ENCODE peak calls at places on chromosome 4, in six cellular contexts. B is mesendoderm, Z is mammary epithelial cell, W is SK-N-SH, D is neuronal stem cell, X is H1. C is an unnamed sample.
A peak's percentile ranks its signal among the peaks of the same experiment; 100 is the strongest.

GRCh38 chr4:30380404-30380998 is 339.7 kb upstream of the PCDH7 start:
- DNase-seq in W (peak; percentile 17), X (peak; percentile 72), B (peak; percentile 88), Z (peak; percentile 40), D (peak; percentile 21), C (peak; percentile 21)

GRCh38 chr4:54015421-54016065 is 48.9 kb downstream of the CHIC2 start:
- DNase-seq in W (no peak), D (peak; percentile 26), X (no peak), B (peak; percentile 45), Z (no peak), C (no peak)

GRCh38 chr4:185213829-185214228 is 4.4 kb downstream of the SNX25 start:
- DNase-seq in X (no peak), Z (no peak), W (no peak), B (no peak), D (no peak), C (no peak)

GRCh38 chr4:142406051-142406549 is 440.0 kb downstream of the INPP4B start:
- DNase-seq in W (no peak), D (no peak), Z (peak; percentile 66), B (peak; percentile 89), X (no peak), C (no peak)

GRCh38 chr4:94332983-94333590 is 9.5 kb downstream of the HPGDS start:
- DNase-seq in X (no peak), D (peak; percentile 31), W (no peak), Z (no peak), B (peak; percentile 98), C (peak; percentile 54)

GRCh38 chr4:134027931-134028330 is 173.7 kb downstream of the PABPC4L start:
- DNase-seq in Z (peak; percentile 66), B (no peak), X (no peak), D (no peak), W (no peak), C (no peak)

GRCh38 chr4:87220094-87220831 is at the start of gene KLHL8:
- DNase-seq in W (peak; percentile 98), Z (peak; percentile 87), B (peak; percentile 93), D (peak; percentile 83), X (peak; percentile 92), C (peak; percentile 99)

GRCh38 chr4:150021483-150021882 is 56.8 kb upstream of the DCLK2 start:
- DNase-seq in X (no peak), Z (no peak), D (no peak), W (no peak), B (no peak), C (no peak)

GRCh38 chr4:109406337-109406931 is 27.2 kb upstream of the SEC24B start:
- DNase-seq in W (peak; percentile 29), B (peak; percentile 70), Z (peak; percentile 49), D (peak; percentile 42), X (no peak), C (no peak)

DNA sequence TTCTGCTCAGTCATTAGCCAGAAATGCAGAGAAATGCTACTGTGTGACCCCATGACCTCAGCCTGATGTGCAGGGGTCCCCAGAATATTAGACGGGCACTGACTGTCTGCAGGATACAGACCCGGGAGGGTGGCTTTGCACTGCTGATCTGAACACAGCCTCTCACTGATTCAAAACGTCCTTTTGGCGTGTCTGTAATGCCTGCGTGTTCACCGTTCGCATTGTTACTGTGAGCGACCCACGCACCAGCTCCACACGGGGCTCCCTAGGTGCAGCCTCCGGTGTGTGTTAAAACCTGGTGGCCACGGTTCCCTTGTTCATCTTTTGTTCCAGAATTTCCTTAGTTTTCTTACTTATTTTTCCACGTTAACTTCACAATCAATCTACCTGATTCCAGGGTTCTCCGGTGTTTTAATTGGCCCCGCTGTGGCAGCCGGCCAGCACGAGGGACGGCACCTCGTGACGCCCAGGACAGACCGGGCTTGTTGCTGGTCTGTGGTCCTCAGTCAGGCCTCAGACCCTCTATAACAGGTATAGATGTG is 32.0 kb upstream of the SPON2 start:
- DNase-seq in X (peak; percentile 33), Z (no peak), D (no peak), W (peak; percentile 27), B (no peak), C (peak; percentile 74)
- H3K4me2 ChIP-seq in X (no peak overlapping the region), Z (no peak overlapping the region), D (no peak overlapping the region), W (no peak overlapping the region), B (no peak overlapping the region), C (no peak overlapping the region)

GRCh38 chr4:6999172-7000086 is 43.7 kb upstream of the TADA2B start:
- DNase-seq in W (no peak), B (peak; percentile 56), X (no peak), Z (peak; percentile 88), D (no peak), C (peak; percentile 52)
- H3K36me3 ChIP-seq in W (peaks cover 9% of the 10 kb centered on the region), B (peaks cover 20% of the 10 kb centered on the region), X (peaks cover 51% of the 10 kb centered on the region), Z (peaks cover 31% of the 10 kb centered on the region), D (peaks cover 45% of the 10 kb centered on the region), C (peaks cover 55% of the 10 kb centered on the region)

DNA sequence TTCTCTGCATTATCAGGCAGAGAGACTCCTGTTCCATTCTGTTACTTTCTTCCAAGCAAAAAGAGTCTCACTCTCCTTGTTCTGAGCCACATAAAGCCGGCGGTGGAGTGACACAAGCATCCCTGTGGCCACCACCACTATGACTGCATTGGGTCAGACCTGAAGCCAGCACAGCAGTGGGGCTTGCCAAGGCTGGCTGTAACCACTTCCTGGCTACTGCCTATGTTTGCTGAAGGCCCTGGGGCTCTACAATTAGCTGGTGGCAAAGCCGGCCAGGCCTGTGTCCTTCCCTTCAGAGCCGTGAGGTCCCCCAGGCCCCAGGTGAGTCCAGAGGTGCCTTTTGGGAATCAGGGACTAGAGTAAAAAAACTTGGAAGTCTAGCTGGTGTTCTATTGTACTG is 31.8 kb downstream of the PLAC8 start:
- DNase-seq in X (no peak), W (no peak), D (no peak), Z (peak; percentile 51), B (no peak), C (no peak)
- H3K27ac ChIP-seq in X (no peak overlapping the region), W (no peak overlapping the region), D (no peak overlapping the region), Z (no peak overlapping the region), B (no peak overlapping the region), C (no peak overlapping the region)

GRCh38 chr4:4456351-4456750 is 69.4 kb downstream of the NSG1 start:
- DNase-seq in D (no peak), B (peak; percentile 72), W (peak; percentile 24), X (no peak), Z (no peak), C (no peak)

GRCh38 chr4:4460759-4461158 is 73.9 kb downstream of the NSG1 start:
- DNase-seq in X (no peak), W (no peak), D (no peak), B (no peak), Z (no peak), C (no peak)

GRCh38 chr4:4455199-4455865 is 68.4 kb downstream of the NSG1 start:
- DNase-seq in B (no peak), D (no peak), X (no peak), Z (no peak), W (peak; percentile 64), C (no peak)

GRCh38 chr4:4457803-4458550 is 71.1 kb downstream of the NSG1 start:
- DNase-seq in D (no peak), B (peak; percentile 57), Z (no peak), X (no peak), W (no peak), C (no peak)

DNA sequence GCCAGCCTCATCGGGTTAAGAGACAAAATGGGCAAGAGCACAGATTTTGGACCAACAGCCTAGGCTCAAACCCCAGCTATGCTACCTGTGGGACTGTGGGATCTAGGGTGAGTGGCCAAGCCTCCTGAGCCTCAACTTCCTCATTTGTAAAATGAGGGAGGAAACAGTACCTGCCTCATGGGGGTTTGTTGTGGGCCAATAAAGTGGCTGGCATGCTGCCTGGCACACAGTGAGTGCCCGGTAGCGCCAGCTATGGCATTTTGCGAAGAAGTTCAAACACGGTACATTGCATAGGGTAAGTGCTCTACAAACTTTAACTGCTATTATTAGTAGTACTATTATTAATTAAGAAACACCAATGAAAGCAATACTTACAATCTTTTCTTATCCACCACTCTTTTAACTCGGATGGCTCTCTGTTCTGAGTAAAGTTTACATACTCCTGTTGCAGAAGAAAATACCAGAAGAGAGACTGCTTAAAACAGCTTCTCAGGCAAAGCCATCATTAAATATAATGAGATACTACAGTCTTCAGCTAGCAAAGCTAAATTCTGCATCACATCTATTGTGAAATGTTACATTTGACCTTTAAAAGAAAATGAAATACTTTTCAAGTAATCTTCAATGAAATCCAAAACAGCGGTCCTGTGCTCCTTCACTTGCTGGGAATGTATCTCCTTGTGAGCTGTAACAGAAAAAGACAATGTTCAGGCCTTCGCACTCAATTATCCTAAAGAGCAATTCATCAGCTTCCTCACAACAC is 70.1 kb downstream of the NSG1 start:
- DNase-seq in B (no peak), Z (no peak), D (no peak), X (no peak), W (no peak), C (no peak)
- H3K4me2 ChIP-seq in B (no peak overlapping the region), Z (no peak overlapping the region), D (no peak overlapping the region), X (no peak overlapping the region), W (no peak overlapping the region), C (no peak overlapping the region)

DNA sequence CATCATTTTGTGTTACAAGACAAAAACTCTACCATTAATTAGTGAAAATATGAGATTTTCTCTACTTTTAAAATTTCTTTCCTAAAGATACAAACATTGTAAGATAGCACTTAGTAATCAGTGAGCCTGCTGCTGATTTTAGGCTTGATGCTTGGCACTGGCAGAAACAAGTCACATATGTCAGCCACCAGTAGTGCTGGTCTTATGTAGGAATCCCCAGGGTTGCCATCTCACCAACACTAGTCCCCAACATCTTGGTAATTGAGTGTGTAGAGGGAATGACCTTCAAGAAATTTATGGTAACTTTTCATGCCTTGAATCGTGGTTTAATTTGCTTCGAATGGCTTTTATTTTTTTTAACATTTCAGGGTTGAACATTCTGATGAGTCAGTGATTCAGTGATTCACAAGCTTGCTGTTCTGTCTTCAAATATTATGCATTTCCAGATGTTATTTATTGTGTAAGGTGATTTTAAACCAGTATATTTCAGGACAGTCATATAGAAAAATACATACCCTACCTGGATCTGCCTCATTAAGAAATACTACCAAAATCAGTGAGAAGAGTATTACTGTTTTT is 11.9 kb downstream of the EXOC1 start:
- DNase-seq in D (no peak), B (no peak), Z (peak; percentile 41), W (no peak), X (no peak), C (no peak)
- H3K36me3 ChIP-seq in D (peaks cover 9% of the 10 kb centered on the region), B (no peaks in the 10 kb centered on the region), Z (peaks cover 12% of the 10 kb centered on the region), W (peaks cover 54% of the 10 kb centered on the region), X (peaks cover 11% of the 10 kb centered on the region), C (peaks cover 21% of the 10 kb centered on the region)

GRCh38 chr4:71411976-71412375 is 73.2 kb downstream of the SLC4A4 start:
- DNase-seq in Z (no peak), X (no peak), W (no peak), B (no peak), D (no peak), C (no peak)
- H3K27ac ChIP-seq in Z (no peak overlapping the region), X (no peak overlapping the region), W (no peak overlapping the region), B (no peak overlapping the region), D (no peak overlapping the region), C (no peak overlapping the region)

DNA sequence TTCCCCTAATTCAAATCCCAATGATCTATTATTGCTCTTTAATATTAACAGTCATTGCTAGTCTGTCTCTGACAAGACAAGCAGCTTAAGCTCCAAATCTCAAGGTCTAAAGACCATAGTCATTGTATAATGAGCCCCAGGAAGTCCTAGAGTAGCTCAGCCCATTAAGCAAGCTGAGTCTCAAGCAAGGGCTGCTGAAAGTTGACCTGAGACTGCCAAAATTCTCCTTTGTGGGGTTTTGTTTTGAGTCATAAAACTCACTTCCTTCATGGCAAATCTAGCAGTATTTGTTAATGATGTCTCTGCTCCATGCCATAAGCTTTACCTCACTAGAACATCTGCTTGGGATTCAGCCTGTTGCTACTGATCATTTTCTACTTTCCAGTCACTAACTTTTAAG is 313.2 kb downstream of the ANTXR2 start:
- DNase-seq in X (no peak), Z (no peak), D (no peak), B (no peak), W (no peak), C (no peak)
- H3K4me2 ChIP-seq in X (no peak overlapping the region), Z (no peak overlapping the region), D (no peak overlapping the region), B (no peak overlapping the region), W (no peak overlapping the region), C (no peak overlapping the region)